ENCODE peak calls at places on chromosomes 12 and 14, in eight cellular contexts. Q, A, D, Y, C, H, G and X are unnamed samples.

GRCh38 chr12:5556946-5557673 is 125.2 kb downstream of the NTF3 start:
- DNase-seq in Q (no peak), A (no peak), D (no peak), Y (no peak), C (no peak), H (no peak), G (no peak), X (no peak)

GRCh38 chr12:56947633-56948535 is 9.5 kb downstream of the RDH16 start:
- DNase-seq in Q (peak; percentile 27), A (peak; percentile 39), D (peak; percentile 45), Y (peak; percentile 8), C (no peak), H (peak; percentile 37), G (no peak), X (no peak)

GRCh38 chr14:100709252-100709955 is 17.3 kb upstream of the DLK1 start:
- DNase-seq in Q (no peak), A (no peak), D (peak; percentile 24), Y (no peak), C (no peak), H (no peak), G (no peak), X (no peak)

GRCh38 chr14:67313153-67313552 is 46.5 kb downstream of the ATP6V1D start:
- DNase-seq in Q (no peak), A (peak; percentile 52), D (no peak), Y (no peak), C (no peak), H (no peak), G (no peak), X (no peak)

GRCh38 chr12:41228066-41228820 is 40.1 kb downstream of the PDZRN4 start:
- DNase-seq in Q (no peak), A (no peak), D (no peak), Y (no peak), C (no peak), H (no peak), G (no peak), X (no peak)

GRCh38 chr12:58413794-58414193 is 472.4 kb downstream of the ATP23 start:
- DNase-seq in Q (no peak), A (no peak), D (peak; percentile 82), Y (no peak), C (no peak), H (no peak), G (no peak), X (no peak)

GRCh38 chr12:63362166-63362565 is 211.2 kb upstream of the AVPR1A start:
- DNase-seq in Q (no peak), A (no peak), D (no peak), Y (no peak), C (no peak), H (no peak), G (no peak), X (no peak)

GRCh38 chr12:21940972-21941521 is at the start of gene ABCC9:
- DNase-seq in Q (peak; percentile 11), A (no peak), D (peak; percentile 16), Y (no peak), C (peak; percentile 35), H (peak; percentile 61), G (no peak), X (no peak)

GRCh38 chr14:39841088-39841487 is 408.9 kb upstream of the FBXO33 start:
- DNase-seq in Q (no peak), A (no peak), D (no peak), Y (no peak), C (no peak), H (no peak), G (no peak), X (no peak)

GRCh38 chr12:121224591-121224990 is 14.7 kb downstream of the P2RX4 start:
- DNase-seq in Q (no peak), A (no peak), D (no peak), Y (no peak), C (peak; percentile 11), H (no peak), G (no peak), X (no peak)

GRCh38 chr14:102316048-102316745 is 3.3 kb upstream of the ZNF839 start:
- DNase-seq in Q (no peak), A (peak; percentile 44), D (no peak), Y (no peak), C (no peak), H (no peak), G (no peak), X (no peak)

GRCh38 chr14:102317564-102318248 is 1.8 kb upstream of the ZNF839 start:
- DNase-seq in Q (no peak), A (peak; percentile 71), D (peak; percentile 39), Y (no peak), C (no peak), H (no peak), G (no peak), X (peak; percentile 65)

GRCh38 chr14:102316746-102317563 is 2.6 kb upstream of the ZNF839 start:
- DNase-seq in Q (peak; percentile 88), A (peak; percentile 83), D (peak; percentile 93), Y (peak; percentile 86), C (peak; percentile 93), H (peak; percentile 99), G (peak; percentile 61), X (peak; percentile 91)

GRCh38 chr14:102318781-102319276 is 717 bp upstream of the ZNF839 start:
- DNase-seq in Q (no peak), A (no peak), D (no peak), Y (no peak), C (no peak), H (no peak), G (no peak), X (no peak)

GRCh38 chr14:102314242-102315011 is 5.1 kb upstream of the ZNF839 start:
- DNase-seq in Q (peak; percentile 81), A (peak; percentile 53), D (peak; percentile 82), Y (peak; percentile 57), C (peak; percentile 89), H (peak; percentile 88), G (no peak), X (no peak)
- TF ChIP-seq POLR2AphosphoS5 in Q (no peak), A (no peak), D (no peak), Y (no peak), C (no peak), H (no peak), G (no peak), X (no peak)

DNA sequence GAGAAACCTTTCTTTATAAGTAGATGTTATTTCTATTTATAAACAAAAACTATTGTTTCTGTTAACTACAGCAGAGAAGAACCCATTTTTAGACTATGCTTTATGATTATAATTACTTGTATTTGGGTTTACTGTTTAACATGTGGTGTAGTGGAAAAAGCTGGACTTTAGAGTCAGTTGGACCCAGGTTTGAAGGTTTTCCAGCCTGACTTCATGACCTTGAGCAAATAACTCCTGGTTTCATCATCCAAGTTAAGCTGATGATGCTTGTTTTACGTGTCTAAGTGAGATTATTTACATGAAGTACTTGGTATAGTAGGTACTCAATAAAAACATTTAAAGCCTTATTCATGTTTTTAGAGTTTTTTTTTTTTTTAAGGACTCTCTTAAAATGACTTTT is 221.8 kb upstream of the ARHGAP5 start:
- DNase-seq in Q (no peak), A (peak; percentile 87), D (no peak), Y (no peak), C (no peak), H (no peak), G (no peak), X (no peak)
- H3K4me3 ChIP-seq in Q (no peak overlapping the region), A (no peak overlapping the region), D (no peak overlapping the region), Y (no peak overlapping the region), C (no peak overlapping the region), H (no peak overlapping the region), G (no peak overlapping the region), X (no peak overlapping the region)

GRCh38 chr12:9757433-9758025 is 3.2 kb downstream of the CD69 start:
- DNase-seq in Q (no peak), A (no peak), D (no peak), Y (no peak), C (no peak), H (no peak), G (no peak), X (no peak)

GRCh38 chr12:9756756-9757155 is 3.9 kb downstream of the CD69 start:
- DNase-seq in Q (no peak), A (no peak), D (no peak), Y (no peak), C (no peak), H (no peak), G (no peak), X (no peak)

GRCh38 chr12:9756174-9756573 is 4.5 kb downstream of the CD69 start:
- DNase-seq in Q (no peak), A (no peak), D (no peak), Y (no peak), C (no peak), H (no peak), G (no peak), X (no peak)

GRCh38 chr12:9759680-9760592 is 765 bp downstream of the CD69 start:
- DNase-seq in Q (no peak), A (no peak), D (no peak), Y (no peak), C (no peak), H (no peak), G (no peak), X (no peak)

DNA sequence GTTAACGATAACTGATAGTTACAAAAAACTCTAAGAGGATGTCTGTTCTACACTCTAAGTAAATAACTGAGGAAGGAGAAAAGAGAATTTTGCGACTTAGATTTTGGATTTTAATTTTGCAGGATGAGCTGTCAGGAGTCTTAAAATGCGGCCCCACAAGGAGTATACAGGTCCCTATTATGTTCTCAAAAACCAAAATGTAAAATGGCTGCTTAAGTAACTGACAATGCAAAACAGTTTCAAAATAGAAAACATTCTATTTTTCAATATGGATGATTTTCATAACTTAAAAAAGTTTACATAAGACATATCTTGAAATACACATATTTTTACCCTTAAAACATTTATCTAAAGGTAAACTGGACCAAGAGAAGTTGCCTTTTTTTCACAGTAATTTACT is 2.6 kb downstream of the CD69 start:
- DNase-seq in Q (no peak), A (no peak), D (no peak), Y (no peak), C (no peak), H (no peak), G (no peak), X (no peak)
- H3K9ac ChIP-seq in Q (peak overlapping the region; percentile 77), A (no peak overlapping the region), D (no peak overlapping the region), Y (no peak overlapping the region), C (no peak overlapping the region), H (no peak overlapping the region), G (peak overlapping the region; percentile 76), X (no peak overlapping the region)

DNA sequence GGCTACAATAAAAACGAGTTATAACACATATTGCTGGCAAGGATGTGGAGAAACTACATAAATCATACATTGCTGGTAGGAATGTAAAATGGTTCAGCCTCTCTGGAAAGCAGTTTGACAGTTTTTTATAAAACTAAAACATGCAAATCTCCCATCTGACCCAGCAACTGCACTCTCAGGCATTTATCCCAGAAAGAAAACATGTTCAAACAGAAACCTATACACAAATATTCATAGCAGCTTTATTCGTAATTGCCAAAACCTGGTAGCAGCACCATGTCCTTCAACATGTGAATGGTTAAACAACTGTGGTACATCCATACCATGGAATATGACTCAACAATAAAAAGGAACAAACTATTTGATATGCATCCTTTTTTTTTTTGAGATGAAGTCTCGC is 10.1 kb upstream of the TMCC3 start:
- DNase-seq in Q (no peak), A (no peak), D (no peak), Y (no peak), C (no peak), H (no peak), G (no peak), X (no peak)
- TF ChIP-seq POLR2AphosphoS5 in Q (no peak), A (no peak), D (no peak), Y (no peak), C (no peak), H (no peak), G (no peak), X (no peak)